ENCODE peak calls at places on chromosomes 13 and 19, in four cellular contexts. M is PC-3, S is heart right ventricle, P is IMR-90. E is an unnamed sample.

GRCh38 chr13:59423708-59424355 is 739.9 kb downstream of the DIAPH3 start:
- DNase-seq in M (no peak), S (no peak), P (no peak), E (no peak)

GRCh38 chr13:70405266-70405665 is 297.0 kb upstream of the KLHL1 start:
- DNase-seq in P (no peak), S (no peak), M (no peak), E (no peak)

GRCh38 chr13:74886496-74886895 is 595.5 kb downstream of the TBC1D4 start:
- DNase-seq in M (peak; percentile 80), P (peak; percentile 2), S (no peak), E (peak; percentile 20)

GRCh38 chr19:1213391-1214286 is 8.1 kb downstream of the STK11 start:
- DNase-seq in P (peak; percentile 58), S (peak; percentile 68), M (no peak), E (peak; percentile 91)

GRCh38 chr13:49456156-49456555 is 12.1 kb downstream of the SETDB2 start:
- DNase-seq in S (no peak), M (no peak), P (peak; percentile 27), E (no peak)

GRCh38 chr13:40940841-40941240 is 78.3 kb downstream of the ELF1 start:
- DNase-seq in M (no peak), S (peak; percentile 7), P (no peak), E (no peak)

GRCh38 chr13:113863511-113864302 is at the start of gene GAS6:
- DNase-seq in S (peak; percentile 69), P (no peak), M (peak; percentile 39), E (peak; percentile 41)

GRCh38 chr19:44356383-44357111 is at the start of gene ZNF112:
- DNase-seq in S (peak; percentile 93), P (peak; percentile 91), M (peak; percentile 92), E (peak; percentile 97)

GRCh38 chr19:4327252-4327876 is 11.3 kb downstream of the STAP2 start:
- DNase-seq in M (no peak), P (peak; percentile 13), S (peak; percentile 58), E (no peak)

GRCh38 chr13:114119196-114119595 is 13.2 kb downstream of the RASA3 start:
- DNase-seq in M (peak; percentile 68), S (peak; percentile 54), P (peak; percentile 95), E (peak; percentile 49)

GRCh38 chr19:58170860-58171259 is 12.0 kb upstream of the ZNF274 start:
- DNase-seq in P (peak; percentile 42), M (peak; percentile 59), S (no peak), E (peak; percentile 15)

GRCh38 chr13:26155568-26155967 is 66.5 kb downstream of the RNF6 start:
- DNase-seq in P (no peak), S (no peak), M (no peak), E (no peak)

GRCh38 chr13:99385161-99385560 is 78.0 kb upstream of the GPR183 start:
- DNase-seq in S (no peak), P (no peak), M (no peak), E (no peak)

GRCh38 chr13:98549006-98549727 is 27.7 kb downstream of the STK24 start:
- DNase-seq in P (peak; percentile 98), S (no peak), M (peak; percentile 29), E (peak; percentile 76)

GRCh38 chr19:38564981-38565685 is 52.6 kb downstream of the MAP4K1 start:
- DNase-seq in P (no peak), S (no peak), M (no peak), E (no peak)

GRCh38 chr13:22074403-22074802 is 403.5 kb downstream of the FGF9 start:
- DNase-seq in M (no peak), S (no peak), P (no peak), E (no peak)

GRCh38 chr13:106649495-106649894 is 81.6 kb upstream of the ARGLU1 start:
- DNase-seq in M (peak; percentile 27), P (peak; percentile 22), S (no peak), E (peak; percentile 39)

GRCh38 chr19:35542209-35542608 is 3.2 kb upstream of the TMEM147 start:
- DNase-seq in S (no peak), M (no peak), P (no peak), E (no peak)

GRCh38 chr13:59687028-59687427 is 476.7 kb downstream of the DIAPH3 start:
- DNase-seq in S (no peak), M (no peak), P (no peak), E (no peak)

GRCh38 chr19:19475845-19476828 is 39.2 kb downstream of the TSSK6 start:
- DNase-seq in S (no peak), M (peak; percentile 36), P (no peak), E (peak; percentile 43)

GRCh38 chr19:10115392-10116084 is 4.0 kb downstream of the P2RY11 start:
- DNase-seq in S (no peak), P (no peak), M (peak; percentile 15), E (peak; percentile 27)

GRCh38 chr19:3110126-3110825 is 16.1 kb downstream of the GNA11 start:
- DNase-seq in S (no peak), P (no peak), M (no peak), E (no peak)

GRCh38 chr19:18541992-18542935 is 1.1 kb downstream of the FKBP8 start:
- DNase-seq in P (no peak), M (no peak), S (no peak), E (no peak)

GRCh38 chr19:18774782-18775444 is 16.2 kb downstream of the COMP start:
- DNase-seq in M (no peak), S (no peak), P (no peak), E (no peak)

GRCh38 chr19:15248648-15249559 is 16.7 kb upstream of the EPHX3 start:
- DNase-seq in P (peak; percentile 91), S (peak; percentile 88), M (peak; percentile 84), E (peak; percentile 90)

GRCh38 chr19:15248106-15248505 is 15.9 kb upstream of the EPHX3 start:
- DNase-seq in P (peak; percentile 36), S (peak; percentile 68), M (no peak), E (no peak)

GRCh38 chr19:15250635-15250993 is 18.4 kb upstream of the EPHX3 start:
- DNase-seq in S (no peak), P (no peak), M (no peak), E (no peak)

GRCh38 chr19:15249912-15250634 is 17.8 kb upstream of the EPHX3 start:
- DNase-seq in M (no peak), S (peak; percentile 79), P (peak; percentile 95), E (peak; percentile 92)

GRCh38 chr19:15249560-15249874 is 17.3 kb upstream of the EPHX3 start:
- DNase-seq in M (no peak), S (no peak), P (no peak), E (no peak)
- TF ChIP-seq CTCF in M (peak; percentile 27), S (no peak), P (no peak), E (no peak)

GRCh38 chr13:39364797-39365468 is 238.1 kb downstream of the LHFPL6 start:
- DNase-seq in S (no peak), M (peak; percentile 42), P (peak; percentile 48), E (peak; percentile 5)
- TF ChIP-seq CTCF in S (no peak), M (no peak), P (no peak), E (no peak)

GRCh38 chr13:91347996-91348905 is 764 bp downstream of the MIR17HG start:
- DNase-seq in M (no peak), S (peak; percentile 32), P (no peak), E (peak; percentile 34)
- TF ChIP-seq CTCF in M (no peak), S (peak; percentile 8), P (peak; percentile 22), E (peak; percentile 4)

GRCh38 chr13:45119990-45120864 is at the start of gene GTF2F2:
- DNase-seq in S (peak; percentile 92), P (peak; percentile 90), M (peak; percentile 84), E (peak; percentile 85)
- TF ChIP-seq CTCF in S (no peak), P (no peak), M (no peak), E (no peak)

DNA sequence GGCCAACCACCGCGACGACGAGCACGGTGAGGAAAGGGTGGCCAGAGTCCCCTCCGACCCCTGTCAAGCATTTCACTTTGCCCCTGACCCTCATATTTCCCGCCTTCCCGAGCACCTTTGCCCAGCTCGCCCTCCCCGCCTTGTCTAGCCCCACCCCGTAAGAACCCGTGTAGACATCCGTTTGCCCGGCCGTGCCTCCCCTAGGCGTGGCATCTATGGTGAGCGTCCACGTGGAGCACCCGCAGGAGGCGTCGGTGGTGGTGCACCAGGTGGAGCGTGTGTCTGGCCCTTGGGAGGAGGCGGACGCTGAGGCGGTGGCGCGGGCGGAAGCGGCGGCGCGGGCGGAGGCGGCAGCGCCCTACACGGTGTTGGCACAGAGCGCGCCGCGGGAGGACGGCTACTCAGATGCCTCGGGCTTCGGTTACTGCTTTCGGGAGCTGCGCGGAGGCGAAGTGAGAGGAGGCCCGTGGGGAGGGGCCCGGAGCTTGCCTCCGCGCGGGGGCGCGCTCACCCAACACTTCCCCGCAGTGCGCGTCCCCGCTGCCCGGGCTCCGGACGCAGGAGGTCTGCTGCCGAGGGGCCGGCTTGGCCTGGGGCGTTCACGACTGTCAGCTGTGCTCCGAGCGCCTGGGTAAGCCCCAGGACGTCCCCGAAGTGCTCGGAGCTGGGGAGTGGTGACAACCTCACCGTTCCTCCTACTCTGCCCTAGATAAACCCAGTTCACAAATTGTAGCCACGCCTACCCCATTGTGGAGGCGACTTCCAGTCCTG is 4.2 kb downstream of the LTBP4 start:
- DNase-seq in P (peak; percentile 31), M (peak; percentile 83), S (peak; percentile 61), E (peak; percentile 94)
- TF ChIP-seq CTCF in P (peak; percentile 23), M (peak; percentile 40), S (peak; percentile 27), E (peak; percentile 21)

GRCh38 chr19:15253076-15253475 is 20.8 kb upstream of the EPHX3 start:
- DNase-seq in M (no peak), S (no peak), P (no peak), E (no peak)

GRCh38 chr19:15253513-15253912 is 21.3 kb upstream of the EPHX3 start:
- DNase-seq in P (no peak), S (no peak), M (no peak), E (no peak)

GRCh38 chr19:15255359-15255990 is 23.2 kb upstream of the EPHX3 start:
- DNase-seq in M (no peak), P (no peak), S (no peak), E (no peak)

GRCh38 chr19:15252398-15253018 is 20.3 kb upstream of the EPHX3 start:
- DNase-seq in S (no peak), M (no peak), P (peak; percentile 45), E (peak; percentile 65)

DNA sequence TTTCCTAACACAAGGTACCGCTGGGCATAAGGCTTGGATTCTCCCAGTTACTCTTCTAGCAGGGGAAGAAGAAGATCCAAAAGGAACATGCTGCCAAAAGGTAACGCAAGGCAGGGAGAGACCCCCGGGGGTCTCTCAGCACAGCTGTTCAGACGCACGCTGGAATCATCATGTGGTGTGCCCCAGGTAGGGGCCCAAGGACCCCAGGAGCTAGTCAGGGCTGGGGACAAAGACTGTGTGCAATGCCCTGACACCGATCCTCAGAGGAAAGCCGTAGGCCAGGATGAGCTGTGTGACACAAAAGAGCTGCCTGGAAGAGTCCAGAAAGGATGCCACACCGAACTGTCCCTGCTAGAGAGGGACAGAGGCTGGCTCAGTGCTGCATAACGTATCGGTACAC is 22.3 kb upstream of the EPHX3 start:
- DNase-seq in M (no peak), P (no peak), S (no peak), E (no peak)
- TF ChIP-seq CTCF in M (no peak), P (no peak), S (no peak), E (no peak)

E was measured in MCF 10A.